ENCODE peak calls at places on chromosomes 16 and 17, in five cellular contexts. One of them, this sample, is unnamed.

GRCh38 chr17:76791053-76791980 is 53.4 kb downstream of the MFSD11 start:
- DNase-seq in OCI-LY7: peak
- DNase-seq in tibial nerve: no peak
- DNase-seq in GM12865: peak
- DNase-seq in PC-9: no peak
- DNase-seq in this sample: peak

GRCh38 chr17:48970224-48970623 is 1.8 kb upstream of the GIP start:
- DNase-seq in PC-9: peak
- DNase-seq in OCI-LY7: no peak
- DNase-seq in tibial nerve: no peak
- DNase-seq in GM12865: no peak
- DNase-seq in this sample: no peak

GRCh38 chr17:7436556-7437368 is 1.5 kb downstream of the TMEM102 start:
- DNase-seq in PC-9: peak
- DNase-seq in GM12865: peak
- DNase-seq in tibial nerve: no peak
- DNase-seq in OCI-LY7: peak
- DNase-seq in this sample: peak

GRCh38 chr16:81600275-81600674 is 155.7 kb downstream of the CMIP start:
- DNase-seq in GM12865: no peak
- DNase-seq in OCI-LY7: no peak
- DNase-seq in PC-9: peak
- DNase-seq in tibial nerve: no peak
- DNase-seq in this sample: no peak

GRCh38 chr16:89910717-89911354 is 7.8 kb upstream of the MC1R start:
- DNase-seq in PC-9: no peak
- DNase-seq in GM12865: no peak
- DNase-seq in tibial nerve: no peak
- DNase-seq in OCI-LY7: no peak
- DNase-seq in this sample: no peak

GRCh38 chr16:27156531-27156930 is 46.8 kb upstream of the KDM8 start:
- DNase-seq in tibial nerve: no peak
- DNase-seq in PC-9: no peak
- DNase-seq in OCI-LY7: no peak
- DNase-seq in GM12865: no peak
- DNase-seq in this sample: no peak

GRCh38 chr16:1876468-1876867 is 4.5 kb upstream of the MEIOB start:
- DNase-seq in PC-9: no peak
- DNase-seq in tibial nerve: no peak
- DNase-seq in GM12865: peak
- DNase-seq in OCI-LY7: no peak
- DNase-seq in this sample: peak

GRCh38 chr17:83079340-83079747 is at the start of gene METRNL:
- DNase-seq in GM12865: peak
- DNase-seq in tibial nerve: no peak
- DNase-seq in OCI-LY7: peak
- DNase-seq in PC-9: peak
- DNase-seq in this sample: peak

GRCh38 chr16:15988268-15989013 is 39.0 kb downstream of the ABCC1 start:
- DNase-seq in GM12865: no peak
- DNase-seq in PC-9: peak
- DNase-seq in OCI-LY7: no peak
- DNase-seq in tibial nerve: no peak
- DNase-seq in this sample: no peak

GRCh38 chr17:51921500-51921899 is 237.0 kb downstream of the CA10 start:
- DNase-seq in GM12865: no peak
- DNase-seq in OCI-LY7: no peak
- DNase-seq in tibial nerve: no peak
- DNase-seq in PC-9: no peak
- DNase-seq in this sample: no peak

GRCh38 chr16:87806608-87807546 is 41.1 kb upstream of the KLHDC4 start:
- DNase-seq in OCI-LY7: peak
- DNase-seq in tibial nerve: no peak
- DNase-seq in GM12865: peak
- DNase-seq in PC-9: peak
- DNase-seq in this sample: no peak

GRCh38 chr17:7929158-7930029 is at the start of gene KCNAB3:
- DNase-seq in tibial nerve: no peak
- DNase-seq in PC-9: no peak
- DNase-seq in GM12865: peak
- DNase-seq in OCI-LY7: no peak
- DNase-seq in this sample: peak

GRCh38 chr17:30333503-30334240 is at the start of gene TMIGD1:
- DNase-seq in GM12865: no peak
- DNase-seq in tibial nerve: no peak
- DNase-seq in OCI-LY7: no peak
- DNase-seq in PC-9: no peak
- DNase-seq in this sample: no peak

GRCh38 chr16:78005881-78006280 is 16.5 kb upstream of the CLEC3A start:
- DNase-seq in PC-9: no peak
- DNase-seq in tibial nerve: no peak
- DNase-seq in GM12865: peak
- DNase-seq in OCI-LY7: peak
- DNase-seq in this sample: peak

GRCh38 chr17:76943781-76944213 is 75.6 kb downstream of the MGAT5B start:
- DNase-seq in OCI-LY7: no peak
- DNase-seq in GM12865: no peak
- DNase-seq in tibial nerve: no peak
- DNase-seq in PC-9: no peak
- DNase-seq in this sample: no peak

GRCh38 chr16:68782198-68783174 is 45.4 kb downstream of the CDH1 start:
- DNase-seq in OCI-LY7: peak
- DNase-seq in GM12865: peak
- DNase-seq in tibial nerve: no peak
- DNase-seq in PC-9: no peak
- DNase-seq in this sample: peak

GRCh38 chr17:13302983-13303382 is 285.2 kb upstream of the ELAC2 start:
- DNase-seq in tibial nerve: no peak
- DNase-seq in GM12865: no peak
- DNase-seq in PC-9: no peak
- DNase-seq in OCI-LY7: no peak
- DNase-seq in this sample: no peak

GRCh38 chr16:84443166-84443802 is 61.2 kb downstream of the MEAK7 start:
- DNase-seq in PC-9: no peak
- DNase-seq in tibial nerve: no peak
- DNase-seq in GM12865: no peak
- DNase-seq in OCI-LY7: no peak
- DNase-seq in this sample: no peak

GRCh38 chr16:84442416-84443145 is 61.9 kb downstream of the MEAK7 start:
- DNase-seq in tibial nerve: no peak
- DNase-seq in GM12865: no peak
- DNase-seq in OCI-LY7: no peak
- DNase-seq in PC-9: no peak
- DNase-seq in this sample: no peak

GRCh38 chr16:84446086-84446485 is 58.4 kb downstream of the MEAK7 start:
- DNase-seq in PC-9: no peak
- DNase-seq in OCI-LY7: no peak
- DNase-seq in GM12865: no peak
- DNase-seq in tibial nerve: no peak
- DNase-seq in this sample: no peak

GRCh38 chr16:84446596-84447392 is 57.7 kb downstream of the MEAK7 start:
- DNase-seq in GM12865: no peak
- DNase-seq in PC-9: no peak
- DNase-seq in tibial nerve: no peak
- DNase-seq in OCI-LY7: no peak
- DNase-seq in this sample: no peak

DNA sequence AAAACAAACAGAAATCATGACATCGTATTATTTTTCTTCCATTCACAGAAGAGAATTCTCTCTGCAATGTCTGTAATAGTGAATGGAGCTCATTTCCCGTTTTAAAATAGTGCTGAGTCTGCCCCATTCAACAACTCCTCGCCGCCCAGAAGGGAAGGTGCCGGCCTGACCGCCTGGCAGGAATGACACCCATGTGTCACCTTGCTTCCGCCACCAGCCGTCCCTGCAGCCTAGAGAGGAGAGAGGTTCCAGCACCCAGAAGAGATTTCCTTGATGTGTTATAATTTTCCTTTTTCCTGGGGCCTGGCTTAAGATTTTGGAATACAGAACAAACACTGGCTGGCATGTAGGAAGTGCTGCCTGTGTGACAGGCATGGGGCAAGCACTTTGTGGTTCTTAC is 60.0 kb downstream of the MEAK7 start:
- DNase-seq in GM12865: no peak
- DNase-seq in PC-9: no peak
- DNase-seq in tibial nerve: no peak
- DNase-seq in OCI-LY7: no peak
- DNase-seq in this sample: no peak
- TF ChIP-seq CTCF in GM12865: no peak
- TF ChIP-seq CTCF in PC-9: no peak
- TF ChIP-seq CTCF in tibial nerve: no peak
- TF ChIP-seq CTCF in OCI-LY7: no peak
- TF ChIP-seq CTCF in this sample: no peak

GRCh38 chr16:30956601-30957455 is 726 bp upstream of the SETD1A start:
- DNase-seq in PC-9: peak
- DNase-seq in OCI-LY7: peak
- DNase-seq in tibial nerve: peak
- DNase-seq in GM12865: peak
- DNase-seq in this sample: peak
- TF ChIP-seq CTCF in PC-9: peak
- TF ChIP-seq CTCF in OCI-LY7: peak
- TF ChIP-seq CTCF in tibial nerve: no peak
- TF ChIP-seq CTCF in GM12865: peak
- TF ChIP-seq CTCF in this sample: peak

GRCh38 chr17:74244543-74244942 is 29.5 kb upstream of the DNAI2 start:
- DNase-seq in tibial nerve: no peak
- DNase-seq in PC-9: no peak
- DNase-seq in GM12865: no peak
- DNase-seq in OCI-LY7: no peak
- DNase-seq in this sample: no peak

GRCh38 chr17:74243013-74243755 is 29.8 kb downstream of the TTYH2 start:
- DNase-seq in PC-9: no peak
- DNase-seq in OCI-LY7: no peak
- DNase-seq in GM12865: no peak
- DNase-seq in tibial nerve: no peak
- DNase-seq in this sample: no peak

GRCh38 chr17:74245818-74246204 is 28.2 kb upstream of the DNAI2 start:
- DNase-seq in PC-9: no peak
- DNase-seq in GM12865: no peak
- DNase-seq in tibial nerve: peak
- DNase-seq in OCI-LY7: no peak
- DNase-seq in this sample: no peak

GRCh38 chr17:74244128-74244527 is 29.9 kb upstream of the DNAI2 start:
- DNase-seq in GM12865: no peak
- DNase-seq in PC-9: no peak
- DNase-seq in tibial nerve: no peak
- DNase-seq in OCI-LY7: no peak
- DNase-seq in this sample: no peak

GRCh38 chr17:74245145-74245817 is 28.8 kb upstream of the DNAI2 start:
- DNase-seq in GM12865: no peak
- DNase-seq in tibial nerve: no peak
- DNase-seq in PC-9: no peak
- DNase-seq in OCI-LY7: no peak
- DNase-seq in this sample: no peak
- TF ChIP-seq CTCF in GM12865: no peak
- TF ChIP-seq CTCF in tibial nerve: no peak
- TF ChIP-seq CTCF in PC-9: no peak
- TF ChIP-seq CTCF in OCI-LY7: no peak
- TF ChIP-seq CTCF in this sample: no peak

DNA sequence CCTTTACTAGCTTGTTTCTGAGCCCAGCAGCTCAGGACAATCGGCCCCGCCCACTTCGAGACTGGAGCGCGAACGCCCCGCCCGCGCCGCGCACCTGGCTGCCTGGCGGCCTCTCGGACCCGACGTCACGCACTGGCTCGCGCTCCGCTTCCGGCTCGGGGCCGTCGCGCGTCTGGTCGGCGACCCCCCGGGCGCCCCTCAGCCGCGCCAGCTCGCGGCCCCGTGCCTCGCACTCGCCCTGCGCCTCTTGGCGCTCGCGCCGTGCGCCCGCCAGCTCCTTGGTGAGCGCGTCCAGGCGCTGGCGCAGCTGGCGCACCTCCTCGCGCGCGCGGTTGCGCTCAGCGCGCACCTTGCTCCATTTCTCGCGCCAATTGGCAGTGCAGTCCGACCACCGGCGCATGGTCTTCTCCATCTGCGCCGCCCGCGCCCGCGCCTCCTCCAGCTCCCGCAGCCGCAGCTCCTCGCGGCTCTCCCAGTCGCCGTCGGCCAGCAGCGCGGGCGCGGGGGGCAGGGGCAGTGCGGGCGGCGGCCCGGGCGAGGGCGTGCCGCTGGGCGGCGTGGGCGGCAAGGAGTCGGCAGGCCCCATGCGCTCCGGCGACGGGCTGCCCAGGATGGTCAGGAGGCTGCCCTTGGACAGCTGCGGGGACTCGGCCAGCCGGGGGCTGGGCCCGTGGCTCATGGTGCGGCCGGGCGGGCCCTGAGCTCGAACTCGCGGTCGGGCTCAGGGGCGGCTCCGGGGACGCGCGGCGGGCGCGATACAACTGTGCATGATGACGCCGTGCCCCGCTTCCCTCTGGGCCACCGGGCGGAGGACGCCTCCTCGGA is 7.7 kb downstream of the CCDC102A start:
- DNase-seq in OCI-LY7: no peak
- DNase-seq in GM12865: no peak
- DNase-seq in PC-9: no peak
- DNase-seq in tibial nerve: no peak
- DNase-seq in this sample: no peak
- TF ChIP-seq CTCF in OCI-LY7: no peak
- TF ChIP-seq CTCF in GM12865: no peak
- TF ChIP-seq CTCF in PC-9: no peak
- TF ChIP-seq CTCF in tibial nerve: no peak
- TF ChIP-seq CTCF in this sample: no peak

This sample was measured in GM10248.